ENCODE peak calls at places on chromosomes 12 and 14, in eight cellular contexts. U is lower lobe of right lung, G is thoracic aorta, B is mucosa of descending colon, D is prostate gland, T is PC-3, Z is skeletal muscle cell, V is mammary epithelial cell. E is an unnamed sample.
A peak's percentile ranks its signal among the peaks of the same experiment; 100 is the strongest.

GRCh38 chr14:66043921-66044320 is 442.2 kb upstream of the CCDC196 start:
- DNase-seq in U (no peak), G (no peak), B (no peak), D (no peak), T (no peak), Z (no peak), V (peak; percentile 43), E (no peak)

GRCh38 chr12:83823386-83824045 is 1089.1 kb downstream of the SLC6A15 start:
- DNase-seq in U (no peak), G (no peak), B (no peak), D (no peak), T (peak; percentile 64), Z (no peak), V (peak; percentile 49), E (peak; percentile 35)

GRCh38 chr14:37340353-37340752 is 142.6 kb downstream of the MIPOL1 start:
- DNase-seq in U (no peak), G (no peak), B (no peak), D (no peak), T (peak; percentile 14), Z (no peak), V (no peak), E (no peak)

GRCh38 chr12:27967551-27968054 is 4.9 kb downstream of the PTHLH start:
- DNase-seq in U (no peak), G (no peak), B (no peak), D (no peak), T (peak; percentile 97), Z (no peak), V (no peak), E (no peak)

GRCh38 chr12:117362391-117362790 is 965 bp upstream of the NOS1 start:
- DNase-seq in U (no peak), G (no peak), B (no peak), D (no peak), T (no peak), Z (no peak), V (no peak), E (no peak)

GRCh38 chr14:103207038-103207403 is 83.8 kb downstream of the TNFAIP2 start:
- DNase-seq in U (peak; percentile 68), G (peak; percentile 26), B (peak; percentile 68), D (peak; percentile 28), T (no peak), Z (no peak), V (no peak), E (peak; percentile 72)

GRCh38 chr12:53750812-53751335 is 905 bp downstream of the CISTR start:
- DNase-seq in U (peak; percentile 57), G (no peak), B (peak; percentile 45), D (no peak), T (no peak), Z (no peak), V (no peak), E (no peak)

GRCh38 chr14:77061630-77062029 is 33.1 kb upstream of the IRF2BPL start:
- DNase-seq in U (no peak), G (no peak), B (no peak), D (no peak), T (no peak), Z (no peak), V (no peak), E (no peak)

GRCh38 chr12:7144414-7145120 is 14.4 kb downstream of the CLSTN3 start:
- DNase-seq in U (no peak), G (no peak), B (no peak), D (no peak), T (peak; percentile 48), Z (no peak), V (no peak), E (no peak)

GRCh38 chr12:42933461-42934081 is 344.0 kb upstream of the PRICKLE1 start:
- DNase-seq in U (no peak), G (no peak), B (no peak), D (no peak), T (no peak), Z (no peak), V (no peak), E (no peak)

GRCh38 chr14:99225804-99226203 is 46.2 kb downstream of the BCL11B start:
- DNase-seq in U (no peak), G (no peak), B (no peak), D (no peak), T (no peak), Z (no peak), V (no peak), E (no peak)

GRCh38 chr14:22796087-22796707 is 19.0 kb downstream of the SLC7A7 start:
- DNase-seq in U (no peak), G (no peak), B (no peak), D (no peak), T (peak; percentile 27), Z (no peak), V (peak; percentile 26), E (no peak)

GRCh38 chr12:132189378-132190011 is 45.2 kb downstream of the NOC4L start:
- DNase-seq in U (peak; percentile 96), G (peak; percentile 47), B (peak; percentile 94), D (peak; percentile 80), T (peak; percentile 97), Z (peak; percentile 43), V (peak; percentile 88), E (peak; percentile 88)

GRCh38 chr12:52952082-52952801 is 3.3 kb downstream of the KRT18 start:
- DNase-seq in U (peak; percentile 77), G (no peak), B (peak; percentile 75), D (peak; percentile 63), T (peak; percentile 41), Z (no peak), V (no peak), E (no peak)

GRCh38 chr12:5808956-5809355 is 136.1 kb downstream of the ANO2 start:
- DNase-seq in U (no peak), G (no peak), B (no peak), D (no peak), T (peak; percentile 70), Z (peak; percentile 45), V (peak; percentile 13), E (no peak)

GRCh38 chr12:52270541-52271070 is 3.8 kb upstream of the KRT86 start:
- DNase-seq in U (no peak), G (no peak), B (no peak), D (no peak), T (no peak), Z (no peak), V (no peak), E (no peak)

GRCh38 chr12:81518638-81519037 is 240.5 kb downstream of the PPFIA2 start:
- DNase-seq in U (no peak), G (no peak), B (no peak), D (no peak), T (peak; percentile 13), Z (no peak), V (no peak), E (no peak)

GRCh38 chr14:103483600-103483999 is 39.0 kb downstream of the CKB start:
- DNase-seq in U (no peak), G (no peak), B (no peak), D (no peak), T (peak; percentile 98), Z (peak; percentile 20), V (peak; percentile 96), E (peak; percentile 84)

GRCh38 chr12:56040151-56040550 is 1.6 kb upstream of the RPS26 start:
- DNase-seq in U (no peak), G (no peak), B (no peak), D (no peak), T (no peak), Z (no peak), V (no peak), E (no peak)

GRCh38 chr12:56042430-56043203 is 899 bp downstream of the RPS26 start:
- DNase-seq in U (no peak), G (no peak), B (no peak), D (no peak), T (no peak), Z (no peak), V (no peak), E (no peak)

GRCh38 chr12:56041579-56042429 is at the start of gene RPS26:
- DNase-seq in U (peak; percentile 96), G (peak; percentile 93), B (peak; percentile 94), D (peak; percentile 94), T (peak; percentile 99), Z (peak; percentile 100), V (peak; percentile 99), E (peak; percentile 98)

GRCh38 chr12:56038022-56038665 is 3.6 kb upstream of the RPS26 start:
- DNase-seq in U (no peak), G (no peak), B (no peak), D (no peak), T (no peak), Z (no peak), V (no peak), E (no peak)

GRCh38 chr12:56040963-56041578 is 647 bp upstream of the RPS26 start:
- DNase-seq in U (no peak), G (no peak), B (peak; percentile 38), D (no peak), T (no peak), Z (no peak), V (peak; percentile 2), E (no peak)
- H3K4me3 ChIP-seq in U (peak overlapping the region; percentile 92), G (peak overlapping the region; percentile 82), B (no peak overlapping the region), D (peak overlapping the region; percentile 63), T (peak overlapping the region; percentile 66), Z (peak overlapping the region; percentile 31), V (peak overlapping the region; percentile 53), E (peak overlapping the region; percentile 84)

DNA sequence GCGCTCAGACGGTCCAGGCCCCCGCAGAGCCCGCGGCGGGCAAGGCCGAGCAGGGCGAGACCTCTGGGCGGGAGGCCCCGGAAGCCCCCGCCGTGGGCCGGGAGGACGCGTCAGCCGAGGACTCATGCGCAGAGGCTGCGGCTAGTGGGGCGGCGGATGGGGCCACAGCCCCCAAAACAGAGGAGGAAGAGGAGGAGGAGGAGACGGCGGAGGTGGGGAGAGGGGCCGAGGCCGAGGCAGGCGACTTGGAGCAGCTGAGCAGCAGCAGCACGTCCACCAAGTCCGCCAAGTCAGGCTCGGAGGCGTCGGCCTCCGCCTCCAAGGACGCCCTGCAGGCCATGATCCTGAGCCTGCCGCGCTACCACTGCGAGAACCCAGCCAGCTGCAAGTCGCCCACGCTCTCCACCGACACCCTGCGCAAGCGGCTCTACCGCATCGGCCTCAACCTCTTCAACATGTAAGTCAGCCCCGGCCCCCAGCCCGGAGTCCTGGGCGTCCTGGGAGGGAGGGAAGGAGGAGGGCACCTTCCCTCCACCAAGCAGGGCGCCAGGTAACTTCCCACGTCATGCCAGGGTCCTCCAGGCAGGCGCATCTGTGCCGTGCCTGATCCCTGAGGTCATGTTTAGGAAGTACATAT is 72.4 kb downstream of the IQSEC3 start:
- DNase-seq in U (peak; percentile 67), G (no peak), B (no peak), D (no peak), T (no peak), Z (peak; percentile 4), V (no peak), E (no peak)
- H3K4me3 ChIP-seq in U (peak overlapping the region; percentile 44), G (peak overlapping the region; percentile 58), B (no peak overlapping the region), D (no peak overlapping the region), T (no peak overlapping the region), Z (peak overlapping the region; percentile 11), V (no peak overlapping the region), E (no peak overlapping the region)

DNA sequence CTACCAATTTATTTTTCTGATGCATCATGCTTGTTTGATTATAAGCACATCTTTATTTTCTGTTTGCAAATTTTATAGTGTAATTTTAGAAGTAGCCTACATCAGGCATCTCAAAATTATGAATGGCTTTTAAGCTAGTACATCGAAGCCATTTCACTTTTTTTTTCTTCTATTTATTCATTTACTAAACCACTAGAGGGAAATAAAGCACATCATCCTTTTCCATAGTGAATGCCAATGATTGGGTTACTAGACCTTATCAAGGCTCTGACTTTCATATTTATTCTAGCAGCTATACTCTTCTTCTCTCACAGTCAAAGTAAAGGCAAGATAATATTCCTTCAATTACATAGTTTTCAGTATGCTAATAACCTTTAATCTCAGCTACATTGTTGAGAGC is 736.4 kb upstream of the LRFN5 start:
- DNase-seq in U (no peak), G (no peak), B (no peak), D (no peak), T (peak; percentile 33), Z (no peak), V (no peak), E (no peak)
- H3K4me3 ChIP-seq in U (no peak overlapping the region), G (no peak overlapping the region), B (no peak overlapping the region), D (no peak overlapping the region), T (no peak overlapping the region), Z (no peak overlapping the region), V (no peak overlapping the region), E (no peak overlapping the region)

GRCh38 chr14:91919814-91920213 is 27.7 kb downstream of the FBLN5 start:
- DNase-seq in U (no peak), G (no peak), B (no peak), D (no peak), T (no peak), Z (peak; percentile 74), V (no peak), E (no peak)
- H3K4me3 ChIP-seq in U (no peak overlapping the region), G (no peak overlapping the region), B (no peak overlapping the region), D (no peak overlapping the region), T (no peak overlapping the region), Z (no peak overlapping the region), V (no peak overlapping the region), E (no peak overlapping the region)